ENCODE peak calls at places on chromosomes 3 and 15, in ten cellular contexts. Q is NAMALWA; X is iPS-NIHi11; J is KBM-7; V is G401; I is A673; N is AG08396; C is iPS DF 19.7; E is activated effector memory CD4-positive, alpha-beta T cell treated with anti-CD3 and anti-CD28 coated beads, Interleukin-2, amount 50 U/mL, for 16 hours; B is stimulated activated CD4-positive, alpha-beta T cell treated with anti-CD3 and anti-CD28 coated beads, Interleukin-12 subunit alpha, Interleukin-12 subunit beta, amount 100 ng/mL, for 48 hours. Z is an unnamed sample.

GRCh38 chr3:170802164-170803151 is 67.5 kb downstream of the RPL22L1 start:
- DNase-seq in E (no peak), B (no peak), C (no peak), N (peak; percentile 67), J (no peak), I (peak; percentile 81), V (no peak), X (no peak), Q (no peak), Z (peak; percentile 71)

GRCh38 chr3:11495948-11496557 is 147.7 kb downstream of the VGLL4 start:
- DNase-seq in B (no peak), V (no peak), J (no peak), C (peak; percentile 71), I (no peak), N (no peak), Q (no peak), X (peak; percentile 58), E (no peak), Z (no peak)

GRCh38 chr3:143895805-143896204 is 47.5 kb upstream of the SLC9A9 start:
- DNase-seq in N (no peak), Q (peak; percentile 35), B (no peak), C (no peak), I (peak; percentile 30), V (peak; percentile 32), X (no peak), E (no peak), J (peak; percentile 53), Z (peak; percentile 25)

GRCh38 chr3:158713094-158713499 is 19.2 kb downstream of the RARRES1 start:
- DNase-seq in Q (no peak), I (peak; percentile 67), N (no peak), B (no peak), V (peak; percentile 36), X (peak; percentile 33), E (no peak), C (no peak), J (peak; percentile 76), Z (no peak)

GRCh38 chr3:32340639-32341365 is 50.9 kb upstream of the CMTM7 start:
- DNase-seq in J (no peak), I (no peak), B (no peak), N (no peak), V (no peak), X (no peak), C (no peak), Q (peak; percentile 26), E (no peak), Z (no peak)

GRCh38 chr15:75732206-75732808 is 19.7 kb upstream of the CSPG4 start:
- DNase-seq in Q (no peak), J (no peak), X (no peak), N (no peak), E (peak; percentile 59), I (no peak), B (no peak), C (no peak), V (no peak), Z (no peak)

GRCh38 chr15:78140296-78140695 is 8.9 kb upstream of the IDH3A start:
- DNase-seq in C (no peak), E (no peak), B (no peak), Q (no peak), I (no peak), J (no peak), X (no peak), V (no peak), N (no peak), Z (no peak)

GRCh38 chr3:4741404-4742307 is 237.6 kb upstream of the BHLHE40 start:
- DNase-seq in J (peak; percentile 92), I (no peak), E (no peak), N (peak; percentile 78), C (no peak), Q (no peak), B (no peak), X (no peak), V (no peak), Z (peak; percentile 98)

GRCh38 chr3:63979093-63979492 is 44.2 kb downstream of the PSMD6 start:
- DNase-seq in V (peak; percentile 73), E (peak; percentile 70), X (no peak), B (no peak), N (no peak), J (no peak), C (no peak), I (no peak), Q (no peak), Z (peak; percentile 56)

Z was measured in bronchial epithelial cell.